ENCODE peak calls at places on chromosomes 16 and 17, in nine cellular contexts. One of them, this sample, is unnamed.

GRCh38 chr17:38877130-38877851 is 7.4 kb downstream of the LASP1 start:
- DNase-seq in PC-9: no peak
- DNase-seq in HCT116: no peak
- DNase-seq in fibroblast of lung: no peak
- DNase-seq in endothelial cell of umbilical vein: no peak
- DNase-seq in GM12878: no peak
- DNase-seq in neural progenitor cell: peak; percentile 68
- DNase-seq in GM23248: no peak
- DNase-seq in mammary epithelial cell: no peak
- DNase-seq in this sample: no peak

GRCh38 chr17:37231882-37232281 is 143.9 kb upstream of the C17orf78 start:
- DNase-seq in GM23248: no peak
- DNase-seq in endothelial cell of umbilical vein: no peak
- DNase-seq in fibroblast of lung: no peak
- DNase-seq in neural progenitor cell: no peak
- DNase-seq in HCT116: no peak
- DNase-seq in mammary epithelial cell: no peak
- DNase-seq in PC-9: no peak
- DNase-seq in GM12878: no peak
- DNase-seq in this sample: no peak

GRCh38 chr17:55200904-55201608 is 63.7 kb upstream of the HLF start:
- DNase-seq in GM12878: no peak
- DNase-seq in endothelial cell of umbilical vein: no peak
- DNase-seq in HCT116: no peak
- DNase-seq in GM23248: no peak
- DNase-seq in fibroblast of lung: no peak
- DNase-seq in mammary epithelial cell: no peak
- DNase-seq in neural progenitor cell: no peak
- DNase-seq in PC-9: no peak
- DNase-seq in this sample: no peak

GRCh38 chr16:27489906-27490305 is 59.8 kb downstream of the GTF3C1 start:
- DNase-seq in fibroblast of lung: no peak
- DNase-seq in neural progenitor cell: no peak
- DNase-seq in GM23248: no peak
- DNase-seq in mammary epithelial cell: no peak
- DNase-seq in PC-9: no peak
- DNase-seq in GM12878: no peak
- DNase-seq in HCT116: no peak
- DNase-seq in endothelial cell of umbilical vein: no peak
- DNase-seq in this sample: no peak

GRCh38 chr17:76517638-76518038 is 16.4 kb upstream of the RHBDF2 start:
- DNase-seq in mammary epithelial cell: no peak
- DNase-seq in PC-9: no peak
- DNase-seq in neural progenitor cell: no peak
- DNase-seq in GM12878: no peak
- DNase-seq in endothelial cell of umbilical vein: no peak
- DNase-seq in GM23248: no peak
- DNase-seq in HCT116: no peak
- DNase-seq in fibroblast of lung: no peak
- DNase-seq in this sample: no peak

GRCh38 chr16:74724820-74725549 is 24.3 kb upstream of the MLKL start:
- DNase-seq in endothelial cell of umbilical vein: no peak
- DNase-seq in fibroblast of lung: peak; percentile 45
- DNase-seq in PC-9: no peak
- DNase-seq in HCT116: no peak
- DNase-seq in neural progenitor cell: no peak
- DNase-seq in GM12878: no peak
- DNase-seq in mammary epithelial cell: peak; percentile 87
- DNase-seq in GM23248: peak; percentile 87
- DNase-seq in this sample: peak; percentile 75

GRCh38 chr16:70804153-70804728 is 3.3 kb upstream of the VAC14 start:
- DNase-seq in HCT116: no peak
- DNase-seq in neural progenitor cell: no peak
- DNase-seq in GM12878: no peak
- DNase-seq in endothelial cell of umbilical vein: peak; percentile 34
- DNase-seq in GM23248: peak; percentile 78
- DNase-seq in mammary epithelial cell: peak; percentile 91
- DNase-seq in fibroblast of lung: peak; percentile 85
- DNase-seq in PC-9: no peak
- DNase-seq in this sample: peak; percentile 92

GRCh38 chr17:80146121-80147034 is 550 bp downstream of the EIF4A3 start:
- DNase-seq in endothelial cell of umbilical vein: peak; percentile 27
- DNase-seq in GM23248: peak; percentile 56
- DNase-seq in PC-9: no peak
- DNase-seq in mammary epithelial cell: no peak
- DNase-seq in fibroblast of lung: no peak
- DNase-seq in GM12878: no peak
- DNase-seq in neural progenitor cell: peak; percentile 75
- DNase-seq in HCT116: no peak
- DNase-seq in this sample: no peak

GRCh38 chr16:4416200-4417032 is at the start of gene CORO7:
- DNase-seq in fibroblast of lung: peak; percentile 79
- DNase-seq in GM12878: peak; percentile 76
- DNase-seq in mammary epithelial cell: peak; percentile 85
- DNase-seq in GM23248: peak; percentile 93
- DNase-seq in PC-9: peak; percentile 97
- DNase-seq in endothelial cell of umbilical vein: peak; percentile 93
- DNase-seq in HCT116: peak; percentile 69
- DNase-seq in neural progenitor cell: peak; percentile 93
- DNase-seq in this sample: peak; percentile 64

DNA sequence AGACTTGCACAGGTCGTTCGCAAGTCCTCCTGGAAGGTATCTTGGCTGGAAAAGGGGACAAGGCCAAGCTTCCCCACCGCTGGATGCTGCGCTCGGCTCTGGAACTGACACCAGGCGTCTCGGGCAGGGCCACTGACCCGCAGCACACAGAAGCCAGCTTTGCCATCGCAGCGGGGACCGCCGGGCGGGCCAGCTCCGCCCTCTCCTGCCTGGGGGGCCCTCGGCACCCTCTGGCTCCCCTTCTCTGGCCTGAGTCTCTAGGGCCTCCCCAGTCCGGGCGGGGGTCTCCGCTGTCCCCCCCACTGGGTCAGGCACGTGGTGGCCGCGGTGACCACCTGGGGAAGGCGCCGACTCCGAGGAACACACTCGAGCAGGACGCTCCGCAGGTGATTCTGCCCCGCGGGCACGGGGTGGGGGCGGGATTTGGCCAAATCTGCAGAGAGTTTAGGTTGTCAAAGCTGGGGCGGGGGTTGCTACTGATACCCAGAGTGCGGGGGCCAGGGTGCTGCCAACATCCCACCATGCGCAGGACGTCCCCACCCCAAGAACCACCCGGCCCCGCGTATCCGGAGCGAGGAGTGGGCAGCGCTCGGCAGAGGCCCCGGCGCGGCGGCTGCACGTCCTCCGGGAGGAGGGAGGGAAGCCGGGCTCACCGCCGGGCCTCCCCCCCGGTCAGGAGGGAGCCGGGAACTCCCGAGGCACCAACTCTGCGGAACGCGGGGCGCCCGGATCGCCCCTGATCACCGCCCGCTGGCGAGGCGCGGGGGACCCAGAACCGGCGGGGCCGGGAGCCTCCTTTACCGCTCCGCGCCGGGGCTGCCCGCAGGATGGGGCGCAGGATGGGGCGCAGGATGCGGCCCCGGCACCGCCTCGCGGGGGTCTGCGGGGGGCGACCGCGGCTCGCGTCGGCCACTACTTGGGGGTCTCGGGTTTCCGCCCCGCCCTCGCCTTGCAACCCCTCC is 750 bp upstream of the METRNL start:
- DNase-seq in neural progenitor cell: peak; percentile 46
- DNase-seq in GM12878: no peak
- DNase-seq in PC-9: peak; percentile 27
- DNase-seq in fibroblast of lung: no peak
- DNase-seq in mammary epithelial cell: no peak
- DNase-seq in endothelial cell of umbilical vein: no peak
- DNase-seq in GM23248: peak; percentile 63
- DNase-seq in HCT116: no peak
- DNase-seq in this sample: no peak
- TF ChIP-seq EZH2 in neural progenitor cell: peak; percentile 92
- TF ChIP-seq EZH2 in GM12878: no peak
- TF ChIP-seq EZH2 in PC-9: peak; percentile 38
- TF ChIP-seq EZH2 in fibroblast of lung: peak; percentile 77
- TF ChIP-seq EZH2 in mammary epithelial cell: peak; percentile 63
- TF ChIP-seq EZH2 in endothelial cell of umbilical vein: no peak
- TF ChIP-seq EZH2 in GM23248: no peak
- TF ChIP-seq EZH2 in HCT116: no peak
- TF ChIP-seq EZH2 in this sample: peak; percentile 70

GRCh38 chr16:85463228-85463611 is 149.9 kb upstream of the GSE1 start:
- DNase-seq in mammary epithelial cell: no peak
- DNase-seq in fibroblast of lung: no peak
- DNase-seq in endothelial cell of umbilical vein: no peak
- DNase-seq in PC-9: no peak
- DNase-seq in HCT116: no peak
- DNase-seq in GM23248: no peak
- DNase-seq in GM12878: no peak
- DNase-seq in neural progenitor cell: no peak
- DNase-seq in this sample: no peak
- TF ChIP-seq EZH2 in mammary epithelial cell: no peak
- TF ChIP-seq EZH2 in fibroblast of lung: peak; percentile 50
- TF ChIP-seq EZH2 in endothelial cell of umbilical vein: no peak
- TF ChIP-seq EZH2 in PC-9: no peak
- TF ChIP-seq EZH2 in HCT116: no peak
- TF ChIP-seq EZH2 in GM23248: no peak
- TF ChIP-seq EZH2 in GM12878: no peak
- TF ChIP-seq EZH2 in neural progenitor cell: no peak
- TF ChIP-seq EZH2 in this sample: peak; percentile 87

DNA sequence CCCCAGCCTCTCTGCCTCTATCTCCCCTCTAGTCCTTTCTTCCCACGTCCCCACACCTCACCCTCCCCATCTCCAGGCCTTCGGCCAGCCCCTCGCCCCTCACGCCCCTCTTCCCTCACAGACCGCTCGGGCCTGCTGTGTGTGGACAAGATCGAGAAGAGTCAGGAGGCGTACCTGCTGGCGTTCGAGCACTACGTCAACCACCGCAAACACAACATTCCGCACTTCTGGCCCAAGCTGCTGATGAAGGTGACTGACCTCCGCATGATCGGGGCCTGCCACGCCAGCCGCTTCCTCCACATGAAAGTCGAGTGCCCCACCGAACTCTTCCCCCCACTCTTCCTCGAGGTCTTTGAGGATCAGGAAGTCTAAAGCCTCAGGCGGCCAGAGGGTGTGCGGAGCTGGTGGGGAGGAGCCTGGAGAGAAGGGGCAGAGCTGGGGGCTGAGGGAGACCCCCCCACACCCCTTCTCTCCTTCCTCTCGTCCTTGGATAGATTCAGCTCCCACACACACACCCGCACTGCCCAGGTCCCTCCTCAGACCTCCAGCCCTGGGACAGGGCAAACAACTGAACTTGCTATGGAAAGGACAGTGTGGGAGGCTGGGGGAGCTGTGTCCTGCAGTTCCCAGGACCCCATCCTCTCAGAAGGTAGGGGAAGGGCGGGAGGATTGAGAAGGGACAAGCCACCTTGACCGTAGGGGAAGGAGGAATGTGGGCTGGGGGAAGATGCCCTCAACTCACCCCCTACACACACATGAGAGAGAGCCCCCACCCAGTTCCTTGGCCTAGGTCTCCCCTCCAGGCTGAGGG is 11.1 kb downstream of the NR1D1 start:
- DNase-seq in mammary epithelial cell: no peak
- DNase-seq in GM23248: no peak
- DNase-seq in fibroblast of lung: no peak
- DNase-seq in HCT116: no peak
- DNase-seq in PC-9: no peak
- DNase-seq in GM12878: no peak
- DNase-seq in endothelial cell of umbilical vein: no peak
- DNase-seq in neural progenitor cell: no peak
- DNase-seq in this sample: no peak
- TF ChIP-seq EZH2 in mammary epithelial cell: no peak
- TF ChIP-seq EZH2 in GM23248: no peak
- TF ChIP-seq EZH2 in fibroblast of lung: no peak
- TF ChIP-seq EZH2 in HCT116: no peak
- TF ChIP-seq EZH2 in PC-9: no peak
- TF ChIP-seq EZH2 in GM12878: no peak
- TF ChIP-seq EZH2 in endothelial cell of umbilical vein: no peak
- TF ChIP-seq EZH2 in neural progenitor cell: no peak
- TF ChIP-seq EZH2 in this sample: no peak

DNA sequence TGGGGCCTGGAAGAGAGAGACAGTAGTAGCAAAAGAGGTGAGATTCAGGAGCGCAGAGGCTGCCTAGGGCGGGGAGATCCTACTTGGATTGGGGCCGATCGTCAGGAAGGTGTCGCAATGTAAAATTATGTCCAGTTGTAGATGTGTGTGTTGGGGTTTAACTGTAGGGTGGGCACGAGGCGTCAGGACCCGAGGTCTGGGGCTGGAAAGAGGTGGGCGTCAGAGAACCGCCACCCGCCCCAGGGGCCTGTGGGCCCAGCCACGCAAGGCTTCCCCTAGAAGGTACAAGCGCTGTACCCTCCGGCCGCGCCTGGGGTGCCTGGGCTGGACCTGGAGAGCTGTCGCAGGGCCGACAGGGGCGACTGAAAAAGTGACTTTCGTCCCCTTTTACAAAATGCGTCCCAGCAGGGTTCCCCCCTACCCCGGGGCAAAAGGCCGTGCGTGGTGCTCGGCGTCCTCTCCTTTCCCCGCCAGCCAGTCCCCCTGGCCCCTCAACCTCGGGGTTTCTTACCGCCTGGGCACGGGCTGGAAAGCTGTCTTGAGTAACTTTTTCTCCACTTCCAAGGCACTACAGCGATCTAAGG is 2.8 kb downstream of the IRX3 start:
- DNase-seq in GM12878: no peak
- DNase-seq in GM23248: no peak
- DNase-seq in PC-9: no peak
- DNase-seq in mammary epithelial cell: peak; percentile 39
- DNase-seq in endothelial cell of umbilical vein: no peak
- DNase-seq in neural progenitor cell: peak; percentile 39
- DNase-seq in HCT116: no peak
- DNase-seq in fibroblast of lung: no peak
- DNase-seq in this sample: no peak
- TF ChIP-seq EZH2 in GM12878: no peak
- TF ChIP-seq EZH2 in GM23248: no peak
- TF ChIP-seq EZH2 in PC-9: no peak
- TF ChIP-seq EZH2 in mammary epithelial cell: no peak
- TF ChIP-seq EZH2 in endothelial cell of umbilical vein: no peak
- TF ChIP-seq EZH2 in neural progenitor cell: peak; percentile 78
- TF ChIP-seq EZH2 in HCT116: no peak
- TF ChIP-seq EZH2 in fibroblast of lung: peak; percentile 77
- TF ChIP-seq EZH2 in this sample: no peak